ENCODE peak calls at places on chromosomes 13 and 19, in six cellular contexts. One of them, this sample, is unnamed.

GRCh38 chr13:24661713-24662112 is 18.5 kb upstream of the ATP12A start:
- DNase-seq in H1: no peak
- DNase-seq in endothelial cell of umbilical vein: no peak
- DNase-seq in A549: no peak
- DNase-seq in HepG2: no peak
- DNase-seq in SK-N-SH: no peak
- DNase-seq in this sample: no peak

GRCh38 chr13:53191091-53191490 is 162.5 kb downstream of the OLFM4 start:
- DNase-seq in H1: peak; percentile 51
- DNase-seq in endothelial cell of umbilical vein: no peak
- DNase-seq in A549: no peak
- DNase-seq in HepG2: no peak
- DNase-seq in SK-N-SH: no peak
- DNase-seq in this sample: no peak

GRCh38 chr13:99386911-99387788 is 80.0 kb upstream of the GPR183 start:
- DNase-seq in H1: peak; percentile 31
- DNase-seq in endothelial cell of umbilical vein: peak; percentile 33
- DNase-seq in A549: peak; percentile 29
- DNase-seq in HepG2: peak; percentile 35
- DNase-seq in SK-N-SH: peak; percentile 58
- DNase-seq in this sample: peak; percentile 12

GRCh38 chr19:5507056-5507624 is 51.9 kb downstream of the ZNRF4 start:
- DNase-seq in H1: no peak
- DNase-seq in endothelial cell of umbilical vein: no peak
- DNase-seq in A549: no peak
- DNase-seq in HepG2: no peak
- DNase-seq in SK-N-SH: no peak
- DNase-seq in this sample: no peak

GRCh38 chr13:34758628-34759027 is 183.4 kb upstream of the NBEA start:
- DNase-seq in H1: no peak
- DNase-seq in endothelial cell of umbilical vein: no peak
- DNase-seq in A549: no peak
- DNase-seq in HepG2: no peak
- DNase-seq in SK-N-SH: no peak
- DNase-seq in this sample: no peak

GRCh38 chr13:92804346-92804745 is 422.3 kb upstream of the GPC6 start:
- DNase-seq in H1: no peak
- DNase-seq in endothelial cell of umbilical vein: no peak
- DNase-seq in A549: no peak
- DNase-seq in HepG2: no peak
- DNase-seq in SK-N-SH: no peak
- DNase-seq in this sample: no peak

GRCh38 chr13:78680611-78681010 is 21.7 kb upstream of the OBI1 start:
- DNase-seq in H1: no peak
- DNase-seq in endothelial cell of umbilical vein: no peak
- DNase-seq in A549: no peak
- DNase-seq in HepG2: no peak
- DNase-seq in SK-N-SH: no peak
- DNase-seq in this sample: no peak

GRCh38 chr13:89221557-89222158 is 1550.5 kb downstream of the SLITRK5 start:
- DNase-seq in H1: no peak
- DNase-seq in endothelial cell of umbilical vein: no peak
- DNase-seq in A549: no peak
- DNase-seq in HepG2: no peak
- DNase-seq in SK-N-SH: no peak
- DNase-seq in this sample: no peak

GRCh38 chr13:46647514-46648065 is 94.6 kb downstream of the LRCH1 start:
- DNase-seq in H1: no peak
- DNase-seq in endothelial cell of umbilical vein: no peak
- DNase-seq in A549: no peak
- DNase-seq in HepG2: no peak
- DNase-seq in SK-N-SH: no peak
- DNase-seq in this sample: no peak

GRCh38 chr19:17503240-17503639 is 8.2 kb upstream of the PGLS start:
- DNase-seq in H1: no peak
- DNase-seq in endothelial cell of umbilical vein: no peak
- DNase-seq in A549: no peak
- DNase-seq in HepG2: no peak
- DNase-seq in SK-N-SH: no peak
- DNase-seq in this sample: no peak

GRCh38 chr13:21458816-21459701 is at the start of gene ZDHHC20:
- DNase-seq in H1: peak; percentile 46
- DNase-seq in endothelial cell of umbilical vein: peak; percentile 82
- DNase-seq in A549: peak; percentile 50
- DNase-seq in HepG2: peak; percentile 72
- DNase-seq in SK-N-SH: peak; percentile 99
- DNase-seq in this sample: no peak

GRCh38 chr19:8323781-8324185 is 2.5 kb downstream of the RPS28 start:
- DNase-seq in H1: no peak
- DNase-seq in endothelial cell of umbilical vein: peak; percentile 44
- DNase-seq in A549: no peak
- DNase-seq in HepG2: no peak
- DNase-seq in SK-N-SH: no peak
- DNase-seq in this sample: no peak

GRCh38 chr19:53808710-53809125 is 15.4 kb downstream of the NLRP12 start:
- DNase-seq in H1: no peak
- DNase-seq in endothelial cell of umbilical vein: peak; percentile 47
- DNase-seq in A549: peak; percentile 52
- DNase-seq in HepG2: peak; percentile 68
- DNase-seq in SK-N-SH: peak; percentile 49
- DNase-seq in this sample: peak; percentile 45

GRCh38 chr13:46685006-46685730 is 111.8 kb downstream of the ESD start:
- DNase-seq in H1: no peak
- DNase-seq in endothelial cell of umbilical vein: no peak
- DNase-seq in A549: no peak
- DNase-seq in HepG2: no peak
- DNase-seq in SK-N-SH: no peak
- DNase-seq in this sample: no peak

GRCh38 chr19:1252221-1252817 is 3.9 kb downstream of the MIDN start:
- DNase-seq in H1: no peak
- DNase-seq in endothelial cell of umbilical vein: peak; percentile 89
- DNase-seq in A549: no peak
- DNase-seq in HepG2: no peak
- DNase-seq in SK-N-SH: peak; percentile 55
- DNase-seq in this sample: no peak

GRCh38 chr13:21476893-21477472 is 17.9 kb upstream of the ZDHHC20 start:
- DNase-seq in H1: peak; percentile 90
- DNase-seq in endothelial cell of umbilical vein: peak; percentile 75
- DNase-seq in A549: peak; percentile 22
- DNase-seq in HepG2: peak; percentile 64
- DNase-seq in SK-N-SH: peak; percentile 80
- DNase-seq in this sample: peak; percentile 76

GRCh38 chr19:12603714-12604113 is 6.9 kb downstream of the ZNF490 start:
- DNase-seq in H1: no peak
- DNase-seq in endothelial cell of umbilical vein: no peak
- DNase-seq in A549: no peak
- DNase-seq in HepG2: no peak
- DNase-seq in SK-N-SH: no peak
- DNase-seq in this sample: no peak

GRCh38 chr19:12953456-12954149 is 3.4 kb downstream of the GADD45GIP1 start:
- DNase-seq in H1: no peak
- DNase-seq in endothelial cell of umbilical vein: no peak
- DNase-seq in A549: no peak
- DNase-seq in HepG2: no peak
- DNase-seq in SK-N-SH: no peak
- DNase-seq in this sample: no peak

GRCh38 chr13:73220966-73221720 is 162.3 kb downstream of the KLF5 start:
- DNase-seq in H1: no peak
- DNase-seq in endothelial cell of umbilical vein: no peak
- DNase-seq in A549: no peak
- DNase-seq in HepG2: no peak
- DNase-seq in SK-N-SH: no peak
- DNase-seq in this sample: no peak

GRCh38 chr13:79501538-79502232 is 20.7 kb downstream of the NDFIP2 start:
- DNase-seq in H1: no peak
- DNase-seq in endothelial cell of umbilical vein: no peak
- DNase-seq in A549: no peak
- DNase-seq in HepG2: no peak
- DNase-seq in SK-N-SH: no peak
- DNase-seq in this sample: no peak

GRCh38 chr19:43780706-43781525 is at the start of gene KCNN4:
- DNase-seq in H1: no peak
- DNase-seq in endothelial cell of umbilical vein: no peak
- DNase-seq in A549: peak; percentile 77
- DNase-seq in HepG2: no peak
- DNase-seq in SK-N-SH: no peak
- DNase-seq in this sample: peak; percentile 71

GRCh38 chr13:64684685-64685431 is 2545.3 kb downstream of the PCDH9 start:
- DNase-seq in H1: peak; percentile 58
- DNase-seq in endothelial cell of umbilical vein: no peak
- DNase-seq in A549: no peak
- DNase-seq in HepG2: no peak
- DNase-seq in SK-N-SH: no peak
- DNase-seq in this sample: no peak

GRCh38 chr19:48588670-48589399 is 17.7 kb upstream of the SPACA4 start:
- DNase-seq in H1: peak; percentile 79
- DNase-seq in endothelial cell of umbilical vein: peak; percentile 74
- DNase-seq in A549: peak; percentile 90
- DNase-seq in HepG2: peak; percentile 59
- DNase-seq in SK-N-SH: peak; percentile 92
- DNase-seq in this sample: peak; percentile 88
- H3K4me3 ChIP-seq in H1: peak overlapping the region; percentile 29
- H3K4me3 ChIP-seq in endothelial cell of umbilical vein: no peak overlapping the region
- H3K4me3 ChIP-seq in A549: peak overlapping the region; percentile 27
- H3K4me3 ChIP-seq in HepG2: peak overlapping the region; percentile 62
- H3K4me3 ChIP-seq in SK-N-SH: peak overlapping the region; percentile 60
- H3K4me3 ChIP-seq in this sample: peak overlapping the region; percentile 50

DNA sequence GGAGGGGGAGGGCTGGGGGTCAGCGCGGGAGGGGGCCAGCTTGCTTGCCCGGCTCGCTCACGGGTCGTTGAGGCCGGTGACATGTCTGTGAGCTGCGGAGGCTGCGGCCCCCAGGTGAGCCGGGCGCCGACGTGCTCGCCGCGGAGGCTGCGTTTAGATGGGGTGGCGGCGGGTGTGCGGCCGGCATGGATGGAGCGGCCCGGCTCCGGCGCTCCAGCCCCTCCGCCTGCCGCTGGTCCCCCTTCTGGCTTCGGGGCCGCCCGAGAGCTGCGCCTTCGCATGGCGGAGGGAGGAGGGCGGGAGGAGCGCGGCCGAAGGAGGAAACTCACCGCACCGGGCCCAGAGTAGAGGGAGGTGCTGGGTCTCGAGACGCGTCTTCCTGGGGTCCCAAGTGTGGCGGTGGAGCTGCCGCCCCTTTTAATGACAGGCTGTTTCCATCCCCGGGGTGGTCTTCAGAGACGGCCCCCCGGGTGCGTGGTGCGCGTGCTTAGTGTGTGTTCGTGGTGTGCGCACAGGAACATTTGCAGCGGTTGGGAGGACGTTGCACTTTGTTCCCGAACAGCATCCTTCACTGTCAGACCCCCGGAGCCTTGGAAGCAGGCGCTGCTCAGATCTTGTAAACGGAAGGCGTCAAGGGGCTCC is at the start of gene AKAP11:
- DNase-seq in H1: no peak
- DNase-seq in endothelial cell of umbilical vein: peak; percentile 65
- DNase-seq in A549: peak; percentile 5
- DNase-seq in HepG2: peak; percentile 15
- DNase-seq in SK-N-SH: no peak
- DNase-seq in this sample: no peak
- TF ChIP-seq MAX in H1: peak; percentile 63
- TF ChIP-seq MAX in endothelial cell of umbilical vein: no peak
- TF ChIP-seq MAX in A549: no peak
- TF ChIP-seq MAX in HepG2: peak; percentile 43
- TF ChIP-seq MAX in SK-N-SH: peak; percentile 55
- TF ChIP-seq MAX in this sample: no peak

DNA sequence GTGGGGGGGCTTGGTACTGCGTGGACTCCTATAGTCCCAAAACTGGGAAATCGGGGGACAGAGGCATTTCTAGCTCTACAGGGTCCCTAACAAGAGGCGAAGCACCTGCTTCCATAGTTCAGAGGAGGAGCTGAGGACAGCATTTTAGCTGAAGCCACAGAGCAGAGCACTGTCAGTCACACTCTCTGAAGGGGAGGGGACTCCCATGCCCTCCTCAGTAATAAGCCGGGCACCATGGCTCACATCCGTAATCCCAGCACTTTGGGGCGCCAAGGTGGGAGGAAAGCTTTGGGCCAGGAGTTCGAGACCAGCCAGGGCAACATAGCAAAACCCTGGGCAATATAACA is 3.8 kb downstream of the NPAS1 start:
- DNase-seq in H1: no peak
- DNase-seq in endothelial cell of umbilical vein: no peak
- DNase-seq in A549: no peak
- DNase-seq in HepG2: no peak
- DNase-seq in SK-N-SH: no peak
- DNase-seq in this sample: no peak
- H3K4me3 ChIP-seq in H1: peak overlapping the region; percentile 24
- H3K4me3 ChIP-seq in endothelial cell of umbilical vein: no peak overlapping the region
- H3K4me3 ChIP-seq in A549: peak overlapping the region; percentile 30
- H3K4me3 ChIP-seq in HepG2: no peak overlapping the region
- H3K4me3 ChIP-seq in SK-N-SH: no peak overlapping the region
- H3K4me3 ChIP-seq in this sample: no peak overlapping the region

GRCh38 chr13:51826606-51827005 is 18.4 kb downstream of the TMEM272 start:
- DNase-seq in H1: no peak
- DNase-seq in endothelial cell of umbilical vein: no peak
- DNase-seq in A549: no peak
- DNase-seq in HepG2: no peak
- DNase-seq in SK-N-SH: no peak
- DNase-seq in this sample: no peak

GRCh38 chr13:51827254-51827653 is 17.7 kb downstream of the TMEM272 start:
- DNase-seq in H1: no peak
- DNase-seq in endothelial cell of umbilical vein: no peak
- DNase-seq in A549: no peak
- DNase-seq in HepG2: no peak
- DNase-seq in SK-N-SH: no peak
- DNase-seq in this sample: no peak

GRCh38 chr13:51832471-51833152 is 12.4 kb downstream of the TMEM272 start:
- DNase-seq in H1: no peak
- DNase-seq in endothelial cell of umbilical vein: peak; percentile 24
- DNase-seq in A549: peak; percentile 21
- DNase-seq in HepG2: no peak
- DNase-seq in SK-N-SH: peak; percentile 39
- DNase-seq in this sample: no peak

GRCh38 chr13:51831519-51831918 is 13.5 kb downstream of the TMEM272 start:
- DNase-seq in H1: no peak
- DNase-seq in endothelial cell of umbilical vein: no peak
- DNase-seq in A549: no peak
- DNase-seq in HepG2: no peak
- DNase-seq in SK-N-SH: no peak
- DNase-seq in this sample: no peak

DNA sequence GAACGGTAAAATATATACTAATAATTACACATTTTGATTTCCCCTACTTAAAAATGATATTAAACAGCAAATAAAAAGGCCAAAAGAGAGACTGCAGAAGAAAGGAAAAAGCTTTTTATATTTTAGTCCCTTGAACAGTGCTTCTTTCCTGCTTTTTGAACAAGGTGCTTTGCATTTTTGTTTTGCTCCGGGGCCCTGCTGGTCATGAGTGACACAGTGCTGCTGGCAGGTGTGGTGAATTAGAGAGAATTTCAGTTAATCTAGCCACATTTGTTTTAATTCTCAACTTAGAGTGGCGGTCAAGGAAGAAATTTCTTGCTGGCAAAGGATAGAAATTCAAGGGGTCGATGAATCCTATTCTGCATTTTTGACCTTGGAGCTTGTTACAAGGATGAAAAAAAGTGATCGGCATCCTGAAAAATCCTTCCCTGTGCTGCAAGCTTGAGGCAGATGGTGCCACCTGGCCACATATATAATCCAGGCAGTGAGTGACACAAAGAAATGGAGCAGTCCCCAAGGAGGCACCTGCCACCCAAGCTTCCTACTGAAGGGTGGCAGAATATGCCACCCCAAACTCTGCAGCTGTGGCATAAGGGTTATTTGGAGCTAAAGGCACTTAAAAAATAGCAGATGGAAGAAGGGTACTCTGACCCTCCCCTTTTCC is 15.6 kb downstream of the TMEM272 start:
- DNase-seq in H1: no peak
- DNase-seq in endothelial cell of umbilical vein: no peak
- DNase-seq in A549: no peak
- DNase-seq in HepG2: no peak
- DNase-seq in SK-N-SH: no peak
- DNase-seq in this sample: no peak
- TF ChIP-seq MAX in H1: no peak
- TF ChIP-seq MAX in endothelial cell of umbilical vein: no peak
- TF ChIP-seq MAX in A549: no peak
- TF ChIP-seq MAX in HepG2: no peak
- TF ChIP-seq MAX in SK-N-SH: no peak
- TF ChIP-seq MAX in this sample: no peak